ENCODE peak calls at places on chromosomes 12 and 14, in eight cellular contexts. T is mesenchymal stem cell, V is ascending aorta, W is tibial nerve, U is GM23248, O is Karpas-422, J is Peyer's patch, I is prostate gland. Y is an unnamed sample.

GRCh38 chr14:90294872-90295271 is 36.9 kb downstream of the NRDE2 start:
- DNase-seq in T (peak; percentile 47), V (no peak), W (no peak), U (no peak), O (no peak), J (no peak), I (no peak), Y (no peak)

GRCh38 chr12:53676715-53677611 is 1.1 kb upstream of the ATP5MC2 start:
- DNase-seq in T (peak; percentile 44), V (no peak), W (peak; percentile 34), U (peak; percentile 66), O (no peak), J (no peak), I (no peak), Y (peak; percentile 52)

GRCh38 chr12:78359530-78359929 is 505.0 kb upstream of the SYT1 start:
- DNase-seq in T (no peak), V (no peak), W (no peak), U (peak; percentile 78), O (no peak), J (no peak), I (no peak), Y (peak; percentile 4)

GRCh38 chr12:76790564-76791552 is 26.9 kb downstream of the ZDHHC17 start:
- DNase-seq in T (peak; percentile 34), V (no peak), W (no peak), U (peak; percentile 46), O (peak; percentile 69), J (no peak), I (no peak), Y (peak; percentile 22)

GRCh38 chr14:69242311-69243224 is 17.4 kb upstream of the GALNT16 start:
- DNase-seq in T (peak; percentile 76), V (no peak), W (peak; percentile 88), U (peak; percentile 78), O (peak; percentile 89), J (peak; percentile 39), I (peak; percentile 62), Y (peak; percentile 78)

GRCh38 chr14:60266021-60266937 is 17.3 kb downstream of the PPM1A start:
- DNase-seq in T (no peak), V (no peak), W (no peak), U (peak; percentile 46), O (peak; percentile 85), J (no peak), I (no peak), Y (peak; percentile 47)

GRCh38 chr12:114404451-114405198 is 1.3 kb downstream of the TBX5 start:
- DNase-seq in T (no peak), V (no peak), W (no peak), U (peak; percentile 62), O (no peak), J (no peak), I (no peak), Y (peak; percentile 40)

GRCh38 chr12:55973598-55974307 is at the start of gene RAB5B:
- DNase-seq in T (peak; percentile 100), V (peak; percentile 100), W (peak; percentile 99), U (peak; percentile 100), O (peak; percentile 100), J (peak; percentile 98), I (peak; percentile 100), Y (peak; percentile 100)

GRCh38 chr12:93163260-93164036 is 214.3 kb upstream of the NUDT4 start:
- DNase-seq in T (no peak), V (no peak), W (no peak), U (peak; percentile 93), O (no peak), J (no peak), I (no peak), Y (no peak)

GRCh38 chr12:19759229-19759628 is 319.9 kb downstream of the AEBP2 start:
- DNase-seq in T (no peak), V (no peak), W (no peak), U (peak; percentile 87), O (no peak), J (no peak), I (no peak), Y (peak; percentile 78)

GRCh38 chr12:18653465-18653864 is 84.3 kb downstream of the PLCZ1 start:
- DNase-seq in T (no peak), V (no peak), W (no peak), U (no peak), O (no peak), J (no peak), I (no peak), Y (no peak)

DNA sequence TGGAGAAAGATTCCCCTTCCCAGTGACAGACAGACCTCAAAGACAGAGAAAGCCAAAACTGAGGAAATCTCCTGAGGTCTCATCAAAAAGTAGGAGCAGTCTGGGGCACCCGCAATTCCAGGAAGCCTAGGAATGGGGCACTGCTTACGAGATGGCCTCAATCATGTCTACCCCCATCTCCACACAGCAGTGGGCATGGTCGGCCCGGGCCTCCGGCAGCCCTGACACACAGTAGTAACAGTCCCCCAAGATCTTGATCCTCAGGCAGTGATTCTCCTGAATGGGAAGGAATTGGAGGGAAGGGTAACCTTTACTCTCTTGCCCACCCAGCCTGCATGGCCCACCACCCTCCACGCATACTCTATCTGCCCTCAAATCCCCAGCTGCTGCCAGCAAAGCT is 11.9 kb downstream of the ADCY6 start:
- DNase-seq in T (no peak), V (no peak), W (no peak), U (no peak), O (no peak), J (no peak), I (no peak), Y (no peak)
- H3K36me3 ChIP-seq in T (peaks cover 76% of the 10 kb centered on the region), V (peaks cover 61% of the 10 kb centered on the region), W (peaks cover 5% of the 10 kb centered on the region), U (no peaks in the 10 kb centered on the region), O (no peaks in the 10 kb centered on the region), J (peaks cover 64% of the 10 kb centered on the region), I (no peaks in the 10 kb centered on the region), Y (peaks cover 30% of the 10 kb centered on the region)

DNA sequence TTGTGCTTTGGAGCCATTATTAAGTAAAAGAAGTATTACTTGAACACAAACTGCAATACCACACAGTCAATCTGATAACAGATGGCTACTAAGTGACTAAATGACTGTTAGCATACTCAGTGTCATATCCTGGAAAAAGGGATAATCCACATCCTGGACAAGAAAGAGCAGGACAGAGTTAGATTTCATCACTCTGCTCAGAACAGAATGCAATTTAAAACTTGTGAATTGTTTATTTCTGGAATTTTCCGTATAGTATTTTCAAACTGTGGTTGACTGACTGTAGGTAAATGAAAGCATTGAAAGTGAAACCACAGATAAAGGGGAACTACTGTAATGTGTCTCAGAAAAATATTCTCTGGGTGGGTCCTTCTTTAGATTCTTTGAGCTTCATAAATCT is 458.8 kb downstream of the TMEM117 start:
- DNase-seq in T (peak; percentile 23), V (no peak), W (no peak), U (no peak), O (no peak), J (no peak), I (no peak), Y (no peak)
- H3K9me3 ChIP-seq in T (peaks cover 30% of the 10 kb centered on the region), V (peaks cover 32% of the 10 kb centered on the region), W (no peaks in the 10 kb centered on the region), U (peaks cover 3% of the 10 kb centered on the region), O (no peaks in the 10 kb centered on the region), J (peaks cover 5% of the 10 kb centered on the region), I (peaks cover 4% of the 10 kb centered on the region), Y (no peaks in the 10 kb centered on the region)

GRCh38 chr14:99207456-99207855 is 64.5 kb downstream of the BCL11B start:
- DNase-seq in T (no peak), V (no peak), W (no peak), U (no peak), O (no peak), J (no peak), I (no peak), Y (no peak)
- H3K36me3 ChIP-seq in T (no peaks in the 10 kb centered on the region), V (no peaks in the 10 kb centered on the region), W (no peaks in the 10 kb centered on the region), U (no peaks in the 10 kb centered on the region), O (no peaks in the 10 kb centered on the region), J (no peaks in the 10 kb centered on the region), I (no peaks in the 10 kb centered on the region), Y (no peaks in the 10 kb centered on the region)

GRCh38 chr12:126087692-126088091 is 1022.5 kb downstream of the AACS start:
- DNase-seq in T (no peak), V (no peak), W (no peak), U (no peak), O (no peak), J (no peak), I (no peak), Y (no peak)
- H3K9me3 ChIP-seq in T (peaks cover 6% of the 10 kb centered on the region), V (no peaks in the 10 kb centered on the region), W (no peaks in the 10 kb centered on the region), U (no peaks in the 10 kb centered on the region), O (peaks cover 5% of the 10 kb centered on the region), J (no peaks in the 10 kb centered on the region), I (no peaks in the 10 kb centered on the region), Y (no peaks in the 10 kb centered on the region)

GRCh38 chr12:7934560-7935463 is 1.2 kb downstream of the SLC2A3 start:
- DNase-seq in T (no peak), V (no peak), W (no peak), U (peak; percentile 39), O (no peak), J (peak; percentile 30), I (no peak), Y (no peak)

GRCh38 chr12:7934153-7934552 is 1.8 kb downstream of the SLC2A3 start:
- DNase-seq in T (peak; percentile 30), V (no peak), W (no peak), U (peak; percentile 36), O (no peak), J (peak; percentile 27), I (no peak), Y (no peak)

GRCh38 chr12:7927470-7927869 is 8.5 kb downstream of the SLC2A3 start:
- DNase-seq in T (no peak), V (no peak), W (no peak), U (no peak), O (no peak), J (no peak), I (no peak), Y (no peak)

GRCh38 chr12:7933255-7933726 is 2.7 kb downstream of the SLC2A3 start:
- DNase-seq in T (peak; percentile 96), V (no peak), W (peak; percentile 86), U (peak; percentile 97), O (peak; percentile 95), J (peak; percentile 87), I (peak; percentile 33), Y (peak; percentile 96)

DNA sequence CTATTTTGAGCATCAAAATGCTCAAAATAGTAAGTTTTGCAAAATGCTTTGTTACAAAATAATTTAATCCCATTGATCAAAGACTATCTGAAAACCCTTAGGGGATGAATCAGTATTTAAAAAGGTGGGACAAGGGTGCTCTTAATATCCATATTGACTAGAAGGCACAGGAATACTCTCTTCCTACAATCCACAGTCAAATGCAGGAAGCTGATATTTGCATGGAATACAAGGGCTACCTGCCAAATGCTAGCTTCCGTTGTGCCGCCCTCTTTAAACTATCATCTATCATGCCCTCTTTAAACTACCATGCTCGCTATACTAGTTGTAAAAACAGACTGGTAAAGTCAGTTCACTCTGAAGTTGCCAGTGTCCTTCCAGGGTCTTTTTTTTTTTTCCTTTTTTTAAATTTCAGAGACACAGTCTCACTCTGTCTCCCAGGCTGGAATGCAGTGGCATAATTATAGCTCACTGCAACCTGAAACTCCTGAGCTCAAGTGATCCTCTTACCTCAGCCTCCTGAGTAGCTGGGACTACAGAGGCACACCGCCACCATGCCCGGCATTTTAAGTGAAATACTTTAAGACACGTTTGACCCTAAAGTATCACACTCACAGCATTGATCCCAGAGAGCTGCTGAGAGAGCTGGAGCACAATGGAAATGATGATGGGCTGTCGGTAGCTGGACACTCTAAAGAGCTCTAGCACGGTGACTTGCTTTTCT is 6.8 kb downstream of the SLC2A3 start:
- DNase-seq in T (no peak), V (no peak), W (no peak), U (no peak), O (no peak), J (no peak), I (no peak), Y (peak; percentile 63)
- H3K36me3 ChIP-seq in T (peaks cover 46% of the 10 kb centered on the region), V (peaks cover 55% of the 10 kb centered on the region), W (peaks cover 37% of the 10 kb centered on the region), U (peaks cover 83% of the 10 kb centered on the region), O (peaks cover 3% of the 10 kb centered on the region), J (peaks cover 64% of the 10 kb centered on the region), I (no peaks in the 10 kb centered on the region), Y (peaks cover 83% of the 10 kb centered on the region)